ENCODE peak calls at places on chromosomes 16 and 17, in five cellular contexts. Q is T-helper 1 cell; N is NCI-H2029; L is stimulated activated CD8-positive, alpha-beta memory T cell treated with anti-CD3 and anti-CD28 coated beads, Interleukin-12 subunit alpha, Interleukin-12 subunit beta, amount 100 ng/mL, for 1 hour; Z is activated CD4-positive, CD25-positive, alpha-beta regulatory T cell treated with anti-CD3 and anti-CD28 coated beads, Interleukin-2, amount 50 U/mL, for 16 hours. W is an unnamed sample.

GRCh38 chr16:82061861-82062525 is 26.9 kb downstream of the HSD17B2 start:
- DNase-seq in N (no peak), L (no peak), Z (no peak), Q (no peak), W (no peak)

GRCh38 chr17:57567278-57567677 is 177.8 kb downstream of the CCDC182 start:
- DNase-seq in Q (no peak), N (peak), L (no peak), Z (no peak), W (no peak)

GRCh38 chr17:48555183-48555615 is 10.3 kb upstream of the HOXB2 start:
- DNase-seq in N (peak), L (no peak), Q (no peak), Z (no peak), W (no peak)

GRCh38 chr17:44137891-44138709 is 3.6 kb upstream of the HROB start:
- DNase-seq in Z (peak), L (peak), Q (no peak), N (peak), W (peak)

GRCh38 chr16:59880626-59881025 is 1146.5 kb upstream of the GOT2 start:
- DNase-seq in Q (no peak), L (no peak), Z (no peak), N (no peak), W (no peak)

GRCh38 chr16:17921357-17921978 is 415.1 kb downstream of the NPIPA8 start:
- DNase-seq in Z (no peak), N (peak), Q (peak), L (peak), W (no peak)

GRCh38 chr17:49963626-49964538 is 5.1 kb upstream of the DLX4 start:
- DNase-seq in L (no peak), Q (no peak), N (no peak), Z (no peak), W (no peak)

GRCh38 chr17:74520790-74521480 is 10.3 kb downstream of the CD300LB start:
- DNase-seq in L (no peak), N (no peak), Q (no peak), Z (no peak), W (no peak)

GRCh38 chr17:64171041-64171440 is 41.1 kb upstream of the ERN1 start:
- DNase-seq in L (no peak), Z (no peak), N (no peak), Q (no peak), W (peak)